ENCODE peak calls at places on chromosomes 3 and 15, in four cellular contexts. One of them, this sample, is unnamed.

GRCh38 chr15:29289179-29289578 is 19.6 kb upstream of the NSMCE3 start:
- DNase-seq in T-helper 9 cell: no peak
- DNase-seq in body of pancreas: no peak
- DNase-seq in upper lobe of right lung: no peak
- DNase-seq in this sample: no peak

GRCh38 chr3:38085943-38086324 is 46.9 kb downstream of the DLEC1 start:
- DNase-seq in T-helper 9 cell: no peak
- DNase-seq in body of pancreas: no peak
- DNase-seq in upper lobe of right lung: no peak
- DNase-seq in this sample: no peak

GRCh38 chr15:42156266-42156922 is at the start of gene PLA2G4F:
- DNase-seq in T-helper 9 cell: no peak
- DNase-seq in body of pancreas: peak
- DNase-seq in upper lobe of right lung: peak
- DNase-seq in this sample: no peak

GRCh38 chr3:14461748-14462324 is 59.4 kb downstream of the SLC6A6 start:
- DNase-seq in T-helper 9 cell: peak
- DNase-seq in body of pancreas: peak
- DNase-seq in upper lobe of right lung: peak
- DNase-seq in this sample: peak

GRCh38 chr3:188053710-188054379 is 100.1 kb upstream of the LPP start:
- DNase-seq in T-helper 9 cell: no peak
- DNase-seq in body of pancreas: no peak
- DNase-seq in upper lobe of right lung: no peak
- DNase-seq in this sample: no peak

GRCh38 chr3:34183581-34184313 is 385.3 kb downstream of the PDCD6IP start:
- DNase-seq in T-helper 9 cell: no peak
- DNase-seq in body of pancreas: no peak
- DNase-seq in upper lobe of right lung: no peak
- DNase-seq in this sample: no peak

GRCh38 chr3:197466586-197467399 is 89.0 kb downstream of the BDH1 start:
- DNase-seq in T-helper 9 cell: no peak
- DNase-seq in body of pancreas: no peak
- DNase-seq in upper lobe of right lung: peak
- DNase-seq in this sample: no peak

GRCh38 chr15:45734244-45734643 is 99.4 kb downstream of the SQOR start:
- DNase-seq in T-helper 9 cell: no peak
- DNase-seq in body of pancreas: no peak
- DNase-seq in upper lobe of right lung: no peak
- DNase-seq in this sample: no peak

GRCh38 chr3:188097786-188098185 is 56.2 kb upstream of the LPP start:
- DNase-seq in T-helper 9 cell: no peak
- DNase-seq in body of pancreas: no peak
- DNase-seq in upper lobe of right lung: no peak
- DNase-seq in this sample: no peak

GRCh38 chr3:129384594-129385323 is 43.7 kb downstream of the EFCAB12 start:
- DNase-seq in T-helper 9 cell: no peak
- DNase-seq in body of pancreas: no peak
- DNase-seq in upper lobe of right lung: no peak
- DNase-seq in this sample: no peak

GRCh38 chr3:90041995-90042394 is 934.6 kb downstream of the EPHA3 start:
- DNase-seq in T-helper 9 cell: no peak
- DNase-seq in body of pancreas: no peak
- DNase-seq in upper lobe of right lung: no peak
- DNase-seq in this sample: no peak

GRCh38 chr3:8723612-8724011 is 10.0 kb upstream of the CAV3 start:
- DNase-seq in T-helper 9 cell: no peak
- DNase-seq in body of pancreas: no peak
- DNase-seq in upper lobe of right lung: no peak
- DNase-seq in this sample: no peak

GRCh38 chr3:98343647-98344507 is 9.8 kb upstream of the OR5K4 start:
- DNase-seq in T-helper 9 cell: no peak
- DNase-seq in body of pancreas: peak
- DNase-seq in upper lobe of right lung: no peak
- DNase-seq in this sample: peak

GRCh38 chr3:125479091-125479490 is 40.9 kb downstream of the SNX4 start:
- DNase-seq in T-helper 9 cell: no peak
- DNase-seq in body of pancreas: no peak
- DNase-seq in upper lobe of right lung: no peak
- DNase-seq in this sample: no peak

GRCh38 chr15:91116379-91117067 is 16.5 kb downstream of the SV2B start:
- DNase-seq in T-helper 9 cell: no peak
- DNase-seq in body of pancreas: peak
- DNase-seq in upper lobe of right lung: no peak
- DNase-seq in this sample: no peak

GRCh38 chr3:101902041-101902440 is 52.7 kb downstream of the NFKBIZ start:
- DNase-seq in T-helper 9 cell: no peak
- DNase-seq in body of pancreas: no peak
- DNase-seq in upper lobe of right lung: no peak
- DNase-seq in this sample: peak

GRCh38 chr3:151169700-151170224 is 33.3 kb downstream of the GPR171 start:
- DNase-seq in T-helper 9 cell: no peak
- DNase-seq in body of pancreas: no peak
- DNase-seq in upper lobe of right lung: peak
- DNase-seq in this sample: peak

GRCh38 chr3:107209302-107210060 is 167.8 kb upstream of the CCDC54 start:
- DNase-seq in T-helper 9 cell: no peak
- DNase-seq in body of pancreas: no peak
- DNase-seq in upper lobe of right lung: no peak
- DNase-seq in this sample: no peak

GRCh38 chr15:58438956-58439355 is 7.2 kb downstream of the LIPC start:
- DNase-seq in T-helper 9 cell: no peak
- DNase-seq in body of pancreas: peak
- DNase-seq in upper lobe of right lung: no peak
- DNase-seq in this sample: peak

GRCh38 chr3:171824824-171825221 is 14.5 kb upstream of the PLD1 start:
- DNase-seq in T-helper 9 cell: no peak
- DNase-seq in body of pancreas: no peak
- DNase-seq in upper lobe of right lung: no peak
- DNase-seq in this sample: no peak

GRCh38 chr3:111797035-111797717 is 61.9 kb upstream of the PHLDB2 start:
- DNase-seq in T-helper 9 cell: no peak
- DNase-seq in body of pancreas: no peak
- DNase-seq in upper lobe of right lung: no peak
- DNase-seq in this sample: no peak

GRCh38 chr3:65020780-65021179 is 333.0 kb upstream of the ADAMTS9 start:
- DNase-seq in T-helper 9 cell: no peak
- DNase-seq in body of pancreas: no peak
- DNase-seq in upper lobe of right lung: no peak
- DNase-seq in this sample: no peak

GRCh38 chr3:190076601-190077444 is 43.9 kb downstream of the P3H2 start:
- DNase-seq in T-helper 9 cell: no peak
- DNase-seq in body of pancreas: peak
- DNase-seq in upper lobe of right lung: no peak
- DNase-seq in this sample: no peak

GRCh38 chr3:186510374-186511079 is 33.7 kb downstream of the CRYGS start:
- DNase-seq in T-helper 9 cell: no peak
- DNase-seq in body of pancreas: no peak
- DNase-seq in upper lobe of right lung: no peak
- DNase-seq in this sample: no peak

GRCh38 chr15:31483924-31484368 is 157.3 kb downstream of the KLF13 start:
- DNase-seq in T-helper 9 cell: peak
- DNase-seq in body of pancreas: no peak
- DNase-seq in upper lobe of right lung: peak
- DNase-seq in this sample: no peak

GRCh38 chr15:48191574-48192225 is at the start of gene CTXN2:
- DNase-seq in T-helper 9 cell: no peak
- DNase-seq in body of pancreas: no peak
- DNase-seq in upper lobe of right lung: no peak
- DNase-seq in this sample: no peak

GRCh38 chr3:110430146-110430545 is 641.5 kb upstream of the NECTIN3 start:
- DNase-seq in T-helper 9 cell: no peak
- DNase-seq in body of pancreas: no peak
- DNase-seq in upper lobe of right lung: no peak
- DNase-seq in this sample: no peak

GRCh38 chr3:128283429-128283828 is 130.1 kb downstream of the EEFSEC start:
- DNase-seq in T-helper 9 cell: no peak
- DNase-seq in body of pancreas: no peak
- DNase-seq in upper lobe of right lung: no peak
- DNase-seq in this sample: no peak

GRCh38 chr3:61564405-61565059 is 3.2 kb downstream of the PTPRG start:
- DNase-seq in T-helper 9 cell: no peak
- DNase-seq in body of pancreas: peak
- DNase-seq in upper lobe of right lung: peak
- DNase-seq in this sample: no peak

GRCh38 chr15:35751421-35752133 is 205.6 kb upstream of the DPH6 start:
- DNase-seq in T-helper 9 cell: peak
- DNase-seq in body of pancreas: peak
- DNase-seq in upper lobe of right lung: no peak
- DNase-seq in this sample: no peak

GRCh38 chr3:113277414-113277813 is 66.1 kb downstream of the BOC start:
- DNase-seq in T-helper 9 cell: no peak
- DNase-seq in body of pancreas: no peak
- DNase-seq in upper lobe of right lung: no peak
- DNase-seq in this sample: no peak

GRCh38 chr3:30693470-30694120 is 87.2 kb downstream of the TGFBR2 start:
- DNase-seq in T-helper 9 cell: peak
- DNase-seq in body of pancreas: peak
- DNase-seq in upper lobe of right lung: no peak
- DNase-seq in this sample: peak

GRCh38 chr3:178420033-178420432 is 116.2 kb upstream of the KCNMB2 start:
- DNase-seq in T-helper 9 cell: no peak
- DNase-seq in body of pancreas: no peak
- DNase-seq in upper lobe of right lung: no peak
- DNase-seq in this sample: no peak

GRCh38 chr15:59701880-59702279 is 12.8 kb upstream of the BNIP2 start:
- DNase-seq in T-helper 9 cell: no peak
- DNase-seq in body of pancreas: no peak
- DNase-seq in upper lobe of right lung: no peak
- DNase-seq in this sample: no peak

GRCh38 chr3:52773361-52774065 is 2.8 kb upstream of the NEK4 start:
- DNase-seq in T-helper 9 cell: no peak
- DNase-seq in body of pancreas: no peak
- DNase-seq in upper lobe of right lung: peak
- DNase-seq in this sample: no peak

GRCh38 chr3:130946876-130947275 is 53.0 kb downstream of the ATP2C1 start:
- DNase-seq in T-helper 9 cell: no peak
- DNase-seq in body of pancreas: no peak
- DNase-seq in upper lobe of right lung: no peak
- DNase-seq in this sample: no peak

GRCh38 chr15:99174567-99174966 is 69.7 kb downstream of the SYNM start:
- DNase-seq in T-helper 9 cell: no peak
- DNase-seq in body of pancreas: no peak
- DNase-seq in upper lobe of right lung: no peak
- DNase-seq in this sample: no peak

GRCh38 chr3:131503328-131503650 is 518 bp upstream of the MRPL3 start:
- DNase-seq in T-helper 9 cell: no peak
- DNase-seq in body of pancreas: no peak
- DNase-seq in upper lobe of right lung: no peak
- DNase-seq in this sample: no peak

GRCh38 chr3:160395297-160395696 is 3.7 kb downstream of the IFT80 start:
- DNase-seq in T-helper 9 cell: no peak
- DNase-seq in body of pancreas: peak
- DNase-seq in upper lobe of right lung: no peak
- DNase-seq in this sample: no peak